ENCODE peak calls at places on chromosome 16, in eight cellular contexts. R is CD4-positive, CD25-positive, alpha-beta regulatory T cell; A is right lobe of liver; U is ascending aorta; K is neural progenitor cell; E is mucosa of descending colon; H is lung; M is CD4-positive, alpha-beta T cell. W is an unnamed sample.

GRCh38 chr16:86584726-86585721 is 6.7 kb downstream of the FOXL1 start:
- DNase-seq in R (no peak), A (no peak), U (peak; percentile 77), K (no peak), E (no peak), H (no peak), M (no peak), W (no peak)

GRCh38 chr16:50538411-50539052 is 9.7 kb upstream of the NKD1 start:
- DNase-seq in R (no peak), A (no peak), U (peak; percentile 24), K (no peak), E (no peak), H (no peak), M (no peak), W (peak; percentile 27)

GRCh38 chr16:68287276-68288251 is 23.2 kb downstream of the SLC7A6OS start:
- DNase-seq in R (peak; percentile 92), A (no peak), U (peak; percentile 92), K (no peak), E (no peak), H (peak; percentile 53), M (no peak), W (no peak)

GRCh38 chr16:54655171-54655590 is 275.5 kb upstream of the IRX5 start:
- DNase-seq in R (no peak), A (peak; percentile 29), U (no peak), K (peak; percentile 57), E (no peak), H (peak; percentile 61), M (no peak), W (no peak)

GRCh38 chr16:19135896-19136438 is 22.2 kb downstream of the ITPRIPL2 start:
- DNase-seq in R (no peak), A (no peak), U (no peak), K (no peak), E (peak; percentile 84), H (peak; percentile 49), M (no peak), W (no peak)

GRCh38 chr16:86211265-86211664 is 299.1 kb upstream of the FOXF1 start:
- DNase-seq in R (no peak), A (no peak), U (no peak), K (no peak), E (no peak), H (no peak), M (no peak), W (no peak)

GRCh38 chr16:23917621-23918020 is 81.8 kb downstream of the PRKCB start:
- DNase-seq in R (peak; percentile 48), A (no peak), U (no peak), K (no peak), E (no peak), H (no peak), M (no peak), W (no peak)

GRCh38 chr16:55559233-55559632 is 7.3 kb upstream of the CAPNS2 start:
- DNase-seq in R (no peak), A (no peak), U (no peak), K (no peak), E (no peak), H (no peak), M (no peak), W (no peak)

GRCh38 chr16:11572301-11572995 is 14.3 kb downstream of the LITAF start:
- DNase-seq in R (peak; percentile 59), A (no peak), U (peak; percentile 67), K (no peak), E (no peak), H (no peak), M (peak; percentile 30), W (no peak)

GRCh38 chr16:51337662-51338061 is 186.6 kb upstream of the SALL1 start:
- DNase-seq in R (no peak), A (no peak), U (no peak), K (peak; percentile 20), E (no peak), H (no peak), M (no peak), W (peak; percentile 57)

GRCh38 chr16:76059186-76059585 is 218.0 kb upstream of the CNTNAP4 start:
- DNase-seq in R (no peak), A (no peak), U (no peak), K (no peak), E (no peak), H (no peak), M (no peak), W (no peak)

GRCh38 chr16:49748322-49748721 is 107.6 kb downstream of the ZNF423 start:
- DNase-seq in R (no peak), A (no peak), U (no peak), K (no peak), E (no peak), H (no peak), M (no peak), W (no peak)

GRCh38 chr16:84366208-84366607 is 2.1 kb upstream of the ATP2C2 start:
- DNase-seq in R (no peak), A (no peak), U (no peak), K (no peak), E (no peak), H (no peak), M (no peak), W (no peak)

GRCh38 chr16:83842755-83843507 is 35.2 kb downstream of the HSBP1 start:
- DNase-seq in R (no peak), A (no peak), U (no peak), K (peak; percentile 24), E (no peak), H (no peak), M (no peak), W (no peak)

GRCh38 chr16:85556456-85557082 is 56.6 kb upstream of the GSE1 start:
- DNase-seq in R (peak; percentile 77), A (no peak), U (no peak), K (peak; percentile 71), E (peak; percentile 87), H (peak; percentile 70), M (peak; percentile 33), W (peak; percentile 67)

GRCh38 chr16:64629622-64630021 is 492.2 kb downstream of the CDH11 start:
- DNase-seq in R (no peak), A (no peak), U (no peak), K (no peak), E (no peak), H (no peak), M (no peak), W (no peak)

GRCh38 chr16:53805113-53805512 is 101.2 kb downstream of the FTO start:
- DNase-seq in R (no peak), A (no peak), U (no peak), K (no peak), E (no peak), H (no peak), M (no peak), W (no peak)

GRCh38 chr16:79605999-79606398 is 5.5 kb upstream of the MAF start:
- DNase-seq in R (no peak), A (no peak), U (no peak), K (peak; percentile 35), E (no peak), H (no peak), M (no peak), W (no peak)

GRCh38 chr16:29943846-29944669 is 17.8 kb upstream of the TMEM219 start:
- DNase-seq in R (no peak), A (no peak), U (no peak), K (peak; percentile 51), E (peak; percentile 75), H (peak; percentile 53), M (no peak), W (peak; percentile 80)

DNA sequence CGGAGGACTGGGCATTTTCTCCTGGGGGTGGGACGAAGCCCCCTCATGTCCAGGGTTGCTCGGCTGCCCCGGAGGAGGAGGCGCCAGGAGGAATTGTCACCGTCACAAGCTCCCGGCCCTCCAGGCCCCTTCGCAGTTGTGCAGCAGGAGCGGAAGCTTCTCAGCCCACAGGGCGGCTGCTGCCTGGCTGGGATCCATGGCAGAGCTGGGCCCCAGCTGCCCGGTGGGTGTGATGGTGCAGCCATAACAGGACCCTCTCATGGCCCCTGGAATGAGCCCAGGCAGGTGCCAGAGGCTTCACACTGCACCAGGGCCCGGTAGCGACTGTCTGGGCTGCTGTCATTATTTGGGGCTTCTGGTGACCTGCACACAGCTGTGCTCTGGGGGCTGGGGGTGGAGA is 54.9 kb upstream of the GNG13 start:
- DNase-seq in R (no peak), A (no peak), U (no peak), K (no peak), E (no peak), H (no peak), M (no peak), W (no peak)
- H3K9me3 ChIP-seq in R (no peaks in the 10 kb centered on the region), A (no peaks in the 10 kb centered on the region), U (no peaks in the 10 kb centered on the region), K (no peaks in the 10 kb centered on the region), E (no peaks in the 10 kb centered on the region), H (no peaks in the 10 kb centered on the region), M (no peaks in the 10 kb centered on the region), W (no peaks in the 10 kb centered on the region)

DNA sequence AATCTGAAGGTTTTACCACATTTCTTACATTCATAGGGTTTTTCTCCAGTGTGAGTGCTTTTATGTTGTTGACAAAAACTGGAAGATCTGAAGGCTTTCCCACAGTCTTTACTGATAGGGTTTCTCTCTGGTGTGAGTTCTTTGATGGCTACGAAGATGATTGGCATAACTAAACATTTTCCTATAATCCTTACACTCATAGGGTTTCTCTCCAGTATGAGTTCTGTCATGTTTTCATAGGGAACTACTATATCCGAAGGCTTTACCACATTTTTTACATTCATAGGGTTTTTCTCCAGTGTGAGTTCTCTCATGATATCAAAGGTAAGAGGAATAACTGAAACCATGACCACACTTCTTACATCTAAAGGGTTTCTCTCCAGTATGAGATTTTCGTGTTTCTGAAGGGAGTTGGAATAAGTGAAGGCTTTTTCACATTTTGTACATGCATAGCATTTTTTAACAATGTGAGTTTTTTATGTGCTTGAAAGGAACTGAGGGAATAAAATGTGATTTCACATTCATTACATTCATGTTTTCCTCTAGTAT is 1987.7 kb downstream of the TP53TG3F start:
- DNase-seq in R (no peak), A (no peak), U (no peak), K (no peak), E (no peak), H (no peak), M (no peak), W (no peak)
- H3K9me3 ChIP-seq in R (peaks cover 24% of the 10 kb centered on the region), A (no peaks in the 10 kb centered on the region), U (no peaks in the 10 kb centered on the region), K (peaks cover 22% of the 10 kb centered on the region), E (peaks cover 82% of the 10 kb centered on the region), H (peaks cover 13% of the 10 kb centered on the region), M (peaks cover 30% of the 10 kb centered on the region), W (peaks cover 95% of the 10 kb centered on the region)

DNA sequence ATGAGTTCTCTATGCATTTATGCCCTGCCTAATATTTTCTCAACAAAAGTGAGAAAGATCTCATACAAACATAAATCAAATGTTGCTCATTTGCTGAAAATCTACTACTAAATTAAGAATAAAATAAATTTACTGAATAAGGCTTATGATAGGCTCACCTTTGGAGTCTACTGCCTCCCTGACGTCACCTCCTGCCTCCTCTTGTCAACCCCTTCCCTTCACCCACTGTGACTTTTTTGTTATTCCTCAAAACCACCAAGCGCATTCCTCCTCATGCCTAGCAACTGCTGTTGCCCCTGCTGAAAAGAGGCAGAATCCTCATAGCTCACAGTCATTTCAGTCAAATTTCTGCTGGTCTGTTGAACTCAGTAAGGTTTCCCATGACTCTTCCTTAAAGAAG is 2422.2 kb downstream of the TP53TG3F start:
- DNase-seq in R (no peak), A (no peak), U (no peak), K (no peak), E (no peak), H (no peak), M (no peak), W (no peak)
- H3K9me3 ChIP-seq in R (peaks cover 6% of the 10 kb centered on the region), A (no peaks in the 10 kb centered on the region), U (no peaks in the 10 kb centered on the region), K (peaks cover 55% of the 10 kb centered on the region), E (peaks cover 74% of the 10 kb centered on the region), H (no peaks in the 10 kb centered on the region), M (peaks cover 21% of the 10 kb centered on the region), W (peaks cover 62% of the 10 kb centered on the region)

DNA sequence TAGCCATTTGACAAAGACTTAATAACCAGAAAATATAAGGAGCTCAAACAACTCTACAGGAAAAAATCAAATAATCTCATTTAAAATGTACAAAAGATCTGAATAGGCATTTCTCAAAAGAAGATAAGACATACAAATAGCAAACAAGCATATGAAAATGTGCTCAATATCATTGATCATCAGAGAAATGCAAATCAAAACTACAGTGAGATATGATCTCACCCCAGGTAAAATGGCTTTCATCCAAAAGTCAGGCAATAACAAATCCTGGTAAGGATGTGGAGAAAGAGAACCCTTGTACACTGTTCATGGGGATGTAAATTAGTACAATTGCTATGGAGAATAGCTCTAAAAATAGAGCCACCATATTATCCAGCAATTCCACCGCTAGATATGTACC is 43.1 kb downstream of the HSD17B2 start:
- DNase-seq in R (no peak), A (no peak), U (no peak), K (no peak), E (no peak), H (no peak), M (no peak), W (no peak)
- H3K9me3 ChIP-seq in R (no peaks in the 10 kb centered on the region), A (no peaks in the 10 kb centered on the region), U (no peaks in the 10 kb centered on the region), K (no peaks in the 10 kb centered on the region), E (no peaks in the 10 kb centered on the region), H (peaks cover 8% of the 10 kb centered on the region), M (no peaks in the 10 kb centered on the region), W (no peaks in the 10 kb centered on the region)

W was measured in H9.